ENCODE peak calls at places on chromosomes 2 and 18, in seven cellular contexts. Y, Q, M, S, U, J and K are unnamed samples.
A peak's percentile ranks its signal among the peaks of the same experiment; 100 is the strongest.

GRCh38 chr18:37254256-37254880 is 311.2 kb downstream of the CELF4 start:
- DNase-seq in Y (peak; percentile 65), Q (no peak), M (no peak), S (no peak), U (peak; percentile 68), J (no peak), K (no peak)

GRCh38 chr18:62897153-62897552 is 181.8 kb downstream of the PHLPP1 start:
- DNase-seq in Y (no peak), Q (no peak), M (peak; percentile 45), S (peak; percentile 58), U (no peak), J (no peak), K (no peak)

GRCh38 chr2:20411361-20411894 is 35.4 kb upstream of the RHOB start:
- DNase-seq in Y (peak; percentile 93), Q (peak; percentile 93), M (peak; percentile 85), S (peak; percentile 87), U (peak; percentile 93), J (peak; percentile 89), K (peak; percentile 73)

GRCh38 chr2:60297296-60298010 is 256.0 kb downstream of the BCL11A start:
- DNase-seq in Y (no peak), Q (no peak), M (no peak), S (no peak), U (no peak), J (no peak), K (no peak)

GRCh38 chr2:160288324-160288723 is 88.3 kb upstream of the ITGB6 start:
- DNase-seq in Y (no peak), Q (no peak), M (no peak), S (no peak), U (no peak), J (no peak), K (no peak)

GRCh38 chr2:85892216-85892944 is 3.6 kb upstream of the ST3GAL5 start:
- DNase-seq in Y (no peak), Q (no peak), M (no peak), S (no peak), U (no peak), J (no peak), K (no peak)

GRCh38 chr2:201797175-201797840 is 9.0 kb upstream of the CDK15 start:
- DNase-seq in Y (no peak), Q (no peak), M (peak; percentile 74), S (peak; percentile 21), U (no peak), J (no peak), K (no peak)

GRCh38 chr2:25582079-25582830 is 91.1 kb downstream of the DTNB start:
- DNase-seq in Y (no peak), Q (peak; percentile 63), M (no peak), S (no peak), U (no peak), J (no peak), K (peak; percentile 27)

GRCh38 chr18:71951021-71951420 is 593.1 kb downstream of the CBLN2 start:
- DNase-seq in Y (no peak), Q (no peak), M (no peak), S (no peak), U (no peak), J (no peak), K (no peak)

GRCh38 chr2:66802877-66803276 is 368.0 kb downstream of the MEIS1 start:
- DNase-seq in Y (no peak), Q (no peak), M (no peak), S (no peak), U (no peak), J (no peak), K (no peak)

GRCh38 chr2:241490444-241490760 is 18.0 kb downstream of the STK25 start:
- DNase-seq in Y (no peak), Q (no peak), M (no peak), S (no peak), U (no peak), J (no peak), K (no peak)

GRCh38 chr2:144479659-144480058 is 40.3 kb downstream of the ZEB2 start:
- DNase-seq in Y (no peak), Q (no peak), M (no peak), S (no peak), U (no peak), J (no peak), K (no peak)

GRCh38 chr18:79367480-79367879 is 28.2 kb upstream of the NFATC1 start:
- DNase-seq in Y (no peak), Q (no peak), M (no peak), S (no peak), U (no peak), J (no peak), K (no peak)

GRCh38 chr18:50011813-50012445 is 183.0 kb downstream of the MYO5B start:
- DNase-seq in Y (no peak), Q (no peak), M (peak; percentile 79), S (peak; percentile 30), U (no peak), J (no peak), K (no peak)

GRCh38 chr2:100824842-100825241 is 4.9 kb downstream of the NPAS2 start:
- DNase-seq in Y (no peak), Q (no peak), M (no peak), S (no peak), U (no peak), J (no peak), K (no peak)

GRCh38 chr18:70330887-70331286 is 42.0 kb downstream of the SOCS6 start:
- DNase-seq in Y (no peak), Q (no peak), M (no peak), S (no peak), U (no peak), J (no peak), K (no peak)

GRCh38 chr2:218081695-218082094 is 12.6 kb downstream of the RUFY4 start:
- DNase-seq in Y (no peak), Q (no peak), M (peak; percentile 69), S (peak; percentile 35), U (no peak), J (no peak), K (no peak)

GRCh38 chr2:10169053-10169578 is 46.6 kb downstream of the RRM2 start:
- DNase-seq in Y (no peak), Q (no peak), M (no peak), S (no peak), U (peak; percentile 6), J (no peak), K (no peak)

GRCh38 chr18:51039138-51040112 is 9.4 kb downstream of the SMAD4 start:
- DNase-seq in Y (no peak), Q (no peak), M (peak; percentile 23), S (peak; percentile 33), U (no peak), J (no peak), K (no peak)

GRCh38 chr2:197137234-197137633 is 173.3 kb downstream of the ANKRD44 start:
- DNase-seq in Y (no peak), Q (no peak), M (peak; percentile 66), S (peak; percentile 50), U (no peak), J (no peak), K (no peak)

GRCh38 chr2:145644820-145645302 is 1124.9 kb upstream of the ZEB2 start:
- DNase-seq in Y (no peak), Q (no peak), M (peak; percentile 3), S (peak; percentile 17), U (no peak), J (no peak), K (no peak)

GRCh38 chr18:23194150-23194968 is 59.1 kb downstream of the CABLES1 start:
- DNase-seq in Y (no peak), Q (no peak), M (peak; percentile 42), S (peak; percentile 56), U (no peak), J (no peak), K (no peak)

GRCh38 chr18:23191232-23191631 is 55.9 kb downstream of the CABLES1 start:
- DNase-seq in Y (no peak), Q (no peak), M (no peak), S (no peak), U (no peak), J (no peak), K (no peak)

GRCh38 chr18:23194969-23195957 is 60.0 kb downstream of the CABLES1 start:
- DNase-seq in Y (no peak), Q (no peak), M (no peak), S (no peak), U (no peak), J (no peak), K (no peak)

GRCh38 chr18:23191952-23192662 is 56.8 kb downstream of the CABLES1 start:
- DNase-seq in Y (no peak), Q (no peak), M (peak; percentile 70), S (peak; percentile 93), U (peak; percentile 61), J (peak; percentile 77), K (no peak)

GRCh38 chr18:23193727-23194126 is 58.4 kb downstream of the CABLES1 start:
- DNase-seq in Y (no peak), Q (no peak), M (no peak), S (no peak), U (no peak), J (no peak), K (no peak)
- H3K4me3 ChIP-seq in Y (no peak overlapping the region), Q (no peak overlapping the region), M (no peak overlapping the region), S (no peak overlapping the region), U (no peak overlapping the region), J (no peak overlapping the region), K (no peak overlapping the region)

DNA sequence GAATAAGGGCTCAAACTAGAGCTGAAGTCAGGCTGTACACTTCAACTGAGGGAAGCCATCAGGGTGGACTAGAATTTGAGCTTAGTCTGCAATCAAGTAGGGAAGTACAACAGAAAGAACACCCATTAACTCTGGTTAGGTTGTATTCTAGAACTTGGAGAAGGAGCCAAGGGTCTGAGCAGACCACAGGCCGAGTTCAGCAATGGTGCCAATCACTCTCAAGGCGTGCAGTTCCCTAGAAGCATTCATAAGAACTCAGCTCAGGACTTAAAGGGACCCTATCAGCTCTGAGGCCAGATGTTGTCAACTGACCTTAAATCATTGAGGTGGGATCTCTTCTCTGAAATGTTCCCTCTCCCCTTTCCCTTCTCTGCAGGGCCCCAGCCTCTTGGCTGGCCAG is 97.2 kb downstream of the ZFP36L2 start:
- DNase-seq in Y (peak; percentile 6), Q (no peak), M (no peak), S (no peak), U (no peak), J (no peak), K (no peak)
- H3K4me3 ChIP-seq in Y (no peak overlapping the region), Q (no peak overlapping the region), M (no peak overlapping the region), S (no peak overlapping the region), U (no peak overlapping the region), J (no peak overlapping the region), K (no peak overlapping the region)

GRCh38 chr2:47344890-47345583 is 57.9 kb upstream of the MSH2 start:
- DNase-seq in Y (peak; percentile 84), Q (peak; percentile 86), M (peak; percentile 12), S (peak; percentile 60), U (peak; percentile 83), J (peak; percentile 59), K (no peak)

GRCh38 chr2:47346669-47347068 is 56.3 kb upstream of the MSH2 start:
- DNase-seq in Y (no peak), Q (no peak), M (no peak), S (no peak), U (no peak), J (no peak), K (no peak)

GRCh38 chr2:47346107-47346506 is 56.8 kb upstream of the MSH2 start:
- DNase-seq in Y (no peak), Q (no peak), M (no peak), S (no peak), U (no peak), J (no peak), K (no peak)

GRCh38 chr2:47339745-47340541 is 63.0 kb upstream of the MSH2 start:
- DNase-seq in Y (no peak), Q (no peak), M (peak; percentile 67), S (peak; percentile 43), U (no peak), J (no peak), K (no peak)

GRCh38 chr2:47345584-47345913 is 57.4 kb upstream of the MSH2 start:
- DNase-seq in Y (no peak), Q (no peak), M (no peak), S (no peak), U (no peak), J (no peak), K (no peak)
- H3K4me3 ChIP-seq in Y (peak overlapping the region; percentile 44), Q (peak overlapping the region; percentile 44), M (no peak overlapping the region), S (peak overlapping the region; percentile 35), U (no peak overlapping the region), J (peak overlapping the region; percentile 57), K (no peak overlapping the region)

GRCh38 chr2:13968811-13969210 is 663.7 kb upstream of the LRATD1 start:
- DNase-seq in Y (no peak), Q (no peak), M (no peak), S (no peak), U (no peak), J (no peak), K (no peak)
- H3K4me3 ChIP-seq in Y (no peak overlapping the region), Q (no peak overlapping the region), M (no peak overlapping the region), S (no peak overlapping the region), U (no peak overlapping the region), J (no peak overlapping the region), K (no peak overlapping the region)